ENCODE peak calls at places on chromosomes 7 and 10, in six cellular contexts. T is A549, O is GM12878, G is endothelial cell of umbilical vein, Z is HepG2, D is K562. M is an unnamed sample.

GRCh38 chr7:816751-817671 is 15.3 kb upstream of the SUN1 start:
- DNase-seq in T (peak; percentile 29), O (no peak), G (peak; percentile 49), Z (no peak), D (peak; percentile 55), M (peak; percentile 48)

GRCh38 chr10:108591417-108591816 is 1331.9 kb downstream of the XPNPEP1 start:
- DNase-seq in T (no peak), O (no peak), G (no peak), Z (no peak), D (no peak), M (no peak)

GRCh38 chr10:98028168-98028770 is 2.2 kb downstream of the CRTAC1 start:
- DNase-seq in T (peak; percentile 72), O (no peak), G (peak; percentile 37), Z (peak; percentile 33), D (peak; percentile 71), M (peak; percentile 79)

GRCh38 chr7:9242604-9243003 is 809.2 kb downstream of the NXPH1 start:
- DNase-seq in T (no peak), O (no peak), G (no peak), Z (no peak), D (no peak), M (no peak)

GRCh38 chr7:14766747-14767146 is 135.8 kb downstream of the DGKB start:
- DNase-seq in T (no peak), O (no peak), G (no peak), Z (no peak), D (no peak), M (no peak)

GRCh38 chr7:131581241-131582157 is 25.1 kb upstream of the PODXL start:
- DNase-seq in T (no peak), O (no peak), G (peak; percentile 59), Z (no peak), D (no peak), M (no peak)

GRCh38 chr7:46220066-46220630 is 299.1 kb upstream of the IGFBP3 start:
- DNase-seq in T (no peak), O (no peak), G (no peak), Z (no peak), D (no peak), M (no peak)

GRCh38 chr10:87817291-87817872 is 644 bp downstream of the ATAD1 start:
- DNase-seq in T (peak; percentile 10), O (no peak), G (no peak), Z (peak; percentile 9), D (no peak), M (no peak)

GRCh38 chr7:50341709-50342108 is 37.2 kb downstream of the IKZF1 start:
- DNase-seq in T (no peak), O (no peak), G (no peak), Z (no peak), D (peak; percentile 36), M (no peak)

GRCh38 chr7:130435455-130435854 is 5.4 kb downstream of the CEP41 start:
- DNase-seq in T (no peak), O (no peak), G (no peak), Z (no peak), D (no peak), M (no peak)

GRCh38 chr7:23490357-23491131 is 20.3 kb upstream of the IGF2BP3 start:
- DNase-seq in T (peak; percentile 35), O (no peak), G (peak; percentile 48), Z (no peak), D (peak; percentile 48), M (peak; percentile 75)

GRCh38 chr7:75617634-75618234 is 121.0 kb downstream of the HIP1 start:
- DNase-seq in T (peak; percentile 38), O (peak; percentile 40), G (no peak), Z (peak; percentile 50), D (no peak), M (peak; percentile 100)

GRCh38 chr7:74625446-74625845 is 32.1 kb upstream of the GTF2I start:
- DNase-seq in T (peak; percentile 53), O (no peak), G (peak; percentile 61), Z (peak; percentile 46), D (peak; percentile 43), M (peak; percentile 65)

GRCh38 chr7:44388089-44388970 is 62.9 kb upstream of the CAMK2B start:
- DNase-seq in T (no peak), O (no peak), G (no peak), Z (no peak), D (no peak), M (no peak)

GRCh38 chr10:101444058-101444457 is 90.1 kb downstream of the BTRC start:
- DNase-seq in T (peak; percentile 29), O (no peak), G (peak; percentile 32), Z (peak; percentile 4), D (no peak), M (peak; percentile 31)

GRCh38 chr7:151117041-151117440 is 30.8 kb downstream of the AGAP3 start:
- DNase-seq in T (no peak), O (no peak), G (no peak), Z (no peak), D (no peak), M (no peak)

GRCh38 chr7:105493928-105494325 is 28.1 kb downstream of the PUS7 start:
- DNase-seq in T (peak; percentile 50), O (no peak), G (peak; percentile 85), Z (no peak), D (no peak), M (no peak)

GRCh38 chr7:157037028-157037427 is 26.6 kb upstream of the MNX1 start:
- DNase-seq in T (no peak), O (no peak), G (no peak), Z (no peak), D (no peak), M (no peak)

GRCh38 chr7:1542841-1543747 is 12.6 kb downstream of the MAFK start:
- DNase-seq in T (peak; percentile 74), O (no peak), G (no peak), Z (no peak), D (no peak), M (no peak)

GRCh38 chr10:103652599-103653281 is 159.2 kb downstream of the NEURL1 start:
- DNase-seq in T (no peak), O (no peak), G (no peak), Z (peak; percentile 40), D (no peak), M (peak; percentile 30)

DNA sequence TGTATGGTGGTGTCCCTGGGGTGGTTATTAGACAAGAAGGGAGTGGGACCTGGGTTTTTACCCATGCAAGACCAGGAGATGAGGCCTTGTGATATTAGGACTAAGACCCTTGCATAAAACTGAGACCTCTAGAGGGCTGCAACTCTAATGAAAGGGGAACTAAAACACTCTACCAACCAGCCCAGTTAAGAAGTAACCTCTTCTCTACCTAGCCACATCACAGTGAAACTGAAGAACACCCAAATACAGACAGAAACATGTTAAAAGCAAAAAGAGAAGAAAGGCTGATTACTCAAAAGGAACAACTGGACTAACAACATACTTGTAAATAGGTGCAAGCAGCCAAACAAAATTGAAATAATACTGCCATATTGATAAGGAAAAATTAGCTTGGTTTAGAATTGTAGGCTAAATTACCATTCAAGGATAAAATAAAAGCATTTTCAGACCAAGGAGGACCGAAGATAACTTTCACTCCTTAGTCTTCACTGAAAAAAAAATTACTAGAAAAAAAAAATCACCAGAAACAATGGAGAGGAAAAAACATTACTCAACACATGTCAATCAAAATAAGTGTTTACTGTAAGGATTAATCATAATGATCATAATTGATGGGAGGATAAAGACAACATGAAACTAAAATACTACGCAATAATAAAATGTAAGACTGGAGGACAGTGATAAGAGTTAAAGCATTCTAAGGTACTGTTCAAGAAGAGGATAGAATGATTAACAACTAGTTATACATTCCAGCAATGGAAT is 27.6 kb downstream of the ERLIN1 start:
- DNase-seq in T (no peak), O (peak; percentile 68), G (no peak), Z (no peak), D (no peak), M (no peak)
- TF ChIP-seq MYC in T (no peak), O (no peak), G (no peak), Z (no peak), D (no peak), M (no peak)

DNA sequence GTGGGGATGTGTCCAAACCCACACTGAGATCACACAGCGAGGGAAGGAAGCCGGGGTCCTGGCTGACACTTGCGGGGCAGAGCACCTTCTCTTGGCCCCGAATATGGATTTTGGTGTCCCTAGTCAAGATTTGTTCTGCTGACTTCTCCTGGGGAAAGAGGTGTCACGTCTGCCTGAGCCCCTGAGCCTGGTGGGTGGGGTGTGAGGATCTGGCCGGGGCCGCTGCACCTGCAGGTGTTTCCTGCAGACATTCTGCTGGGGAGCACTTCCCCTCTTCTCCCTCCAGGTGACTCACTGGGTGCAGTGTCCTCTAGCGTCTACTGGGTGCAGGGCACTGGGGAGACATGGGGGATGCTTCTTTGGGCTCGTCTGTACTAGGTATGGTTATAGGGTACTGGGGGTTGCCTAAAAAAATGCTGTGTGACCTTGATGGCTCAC is 99.2 kb downstream of the GRK5 start:
- DNase-seq in T (peak; percentile 51), O (peak; percentile 71), G (peak; percentile 70), Z (no peak), D (peak; percentile 50), M (peak; percentile 81)
- TF ChIP-seq CTCF in T (peak; percentile 17), O (peak; percentile 95), G (peak; percentile 11), Z (no peak), D (peak; percentile 57), M (peak; percentile 77)

GRCh38 chr7:115976651-115977050 is 53.9 kb downstream of the TFEC start:
- DNase-seq in T (no peak), O (no peak), G (no peak), Z (no peak), D (no peak), M (no peak)

GRCh38 chr7:115968166-115968565 is 62.4 kb downstream of the TFEC start:
- DNase-seq in T (no peak), O (no peak), G (no peak), Z (no peak), D (no peak), M (no peak)

GRCh38 chr7:115975766-115976165 is 54.8 kb downstream of the TFEC start:
- DNase-seq in T (no peak), O (no peak), G (no peak), Z (no peak), D (no peak), M (no peak)

GRCh38 chr7:115973381-115973780 is 57.2 kb downstream of the TFEC start:
- DNase-seq in T (no peak), O (no peak), G (no peak), Z (no peak), D (no peak), M (no peak)
- H3K4me3 ChIP-seq in T (no peak overlapping the region), O (no peak overlapping the region), G (no peak overlapping the region), Z (no peak overlapping the region), D (no peak overlapping the region), M (no peak overlapping the region)

GRCh38 chr10:48573045-48573444 is 31.8 kb downstream of the ARHGAP22 start:
- DNase-seq in T (no peak), O (no peak), G (no peak), Z (no peak), D (no peak), M (no peak)

GRCh38 chr10:48574322-48574796 is 30.5 kb downstream of the ARHGAP22 start:
- DNase-seq in T (no peak), O (no peak), G (no peak), Z (no peak), D (no peak), M (no peak)

GRCh38 chr10:48577158-48577557 is 27.7 kb downstream of the ARHGAP22 start:
- DNase-seq in T (no peak), O (no peak), G (no peak), Z (no peak), D (no peak), M (peak; percentile 97)

GRCh38 chr10:48574817-48575380 is 30.0 kb downstream of the ARHGAP22 start:
- DNase-seq in T (no peak), O (no peak), G (no peak), Z (no peak), D (no peak), M (no peak)

DNA sequence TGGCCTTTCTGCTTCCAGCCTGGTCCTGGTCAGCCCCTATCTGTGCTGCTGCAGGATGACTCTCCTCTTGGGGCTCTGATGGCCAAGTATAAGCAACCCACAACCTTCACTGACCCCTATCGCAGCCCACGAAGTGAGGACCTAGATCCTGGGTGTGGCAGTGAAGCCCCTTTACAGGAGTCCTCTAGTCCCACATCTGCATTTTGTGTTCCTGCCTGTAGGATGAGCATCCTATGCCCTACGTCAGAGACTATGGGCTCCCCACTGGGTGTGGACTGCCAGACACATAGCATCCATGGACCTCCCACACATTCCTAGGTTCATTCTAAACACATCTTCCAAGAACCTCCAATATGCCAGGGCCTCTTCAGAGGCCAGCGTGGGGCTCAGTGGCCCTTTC is 29.0 kb downstream of the ARHGAP22 start:
- DNase-seq in T (no peak), O (no peak), G (no peak), Z (no peak), D (no peak), M (no peak)
- TF ChIP-seq MYC in T (no peak), O (no peak), G (no peak), Z (no peak), D (no peak), M (no peak)

M was measured in NB4.